ENCODE peak calls at places on chromosomes 11 and 22, in nine cellular contexts. O is fibroblast of lung, R is GM23248, W is HepG2, X is MM.1S, F is astrocyte, I is GM23338, Z is PC-3, P is mammary epithelial cell. J is an unnamed sample.
A peak's percentile ranks its signal among the peaks of the same experiment; 100 is the strongest.

GRCh38 chr11:114821626-114822025 is 143.3 kb downstream of the NXPE2 start:
- DNase-seq in O (no peak), R (peak; percentile 28), W (no peak), X (peak; percentile 54), F (peak; percentile 8), I (peak; percentile 45), Z (peak; percentile 24), P (peak; percentile 12), J (no peak)

GRCh38 chr11:128467610-128468041 is 119.7 kb downstream of the ETS1 start:
- DNase-seq in O (peak; percentile 94), R (peak; percentile 99), W (peak; percentile 74), X (no peak), F (peak; percentile 100), I (no peak), Z (peak; percentile 86), P (peak; percentile 93), J (no peak)

GRCh38 chr11:116990061-116990473 is 108.2 kb downstream of the SIK3 start:
- DNase-seq in O (peak; percentile 90), R (peak; percentile 89), W (peak; percentile 90), X (no peak), F (peak; percentile 96), I (no peak), Z (peak; percentile 64), P (peak; percentile 71), J (no peak)

GRCh38 chr11:72091292-72091691 is 10.6 kb downstream of the LRRC51 start:
- DNase-seq in O (peak; percentile 73), R (peak; percentile 74), W (peak; percentile 68), X (peak; percentile 28), F (peak; percentile 23), I (peak; percentile 94), Z (peak; percentile 80), P (peak; percentile 38), J (peak; percentile 88)

GRCh38 chr11:89182773-89183172 is 5.1 kb downstream of the TYR start:
- DNase-seq in O (peak; percentile 2), R (peak; percentile 64), W (no peak), X (no peak), F (peak; percentile 48), I (no peak), Z (no peak), P (no peak), J (no peak)

GRCh38 chr11:62832346-62833234 is at the start of gene TEX54:
- DNase-seq in O (no peak), R (peak; percentile 77), W (no peak), X (no peak), F (no peak), I (no peak), Z (no peak), P (no peak), J (no peak)

GRCh38 chr22:23218867-23219251 is 38.5 kb downstream of the BCR start:
- DNase-seq in O (peak; percentile 77), R (no peak), W (peak; percentile 59), X (no peak), F (peak; percentile 70), I (peak; percentile 70), Z (no peak), P (no peak), J (peak; percentile 81)

GRCh38 chr11:88552377-88553029 is 215.0 kb upstream of the CTSC start:
- DNase-seq in O (peak; percentile 43), R (peak; percentile 73), W (peak; percentile 39), X (peak; percentile 72), F (no peak), I (peak; percentile 87), Z (peak; percentile 87), P (peak; percentile 55), J (peak; percentile 73)

GRCh38 chr11:102620858-102621561 is 4.1 kb downstream of the MMP20 start:
- DNase-seq in O (peak; percentile 65), R (peak; percentile 24), W (no peak), X (no peak), F (peak; percentile 75), I (no peak), Z (peak; percentile 49), P (no peak), J (no peak)

GRCh38 chr11:1876361-1877063 is 15.2 kb downstream of the PRR33 start:
- DNase-seq in O (peak; percentile 91), R (peak; percentile 57), W (peak; percentile 27), X (no peak), F (no peak), I (peak; percentile 74), Z (peak; percentile 46), P (no peak), J (peak; percentile 65)

GRCh38 chr11:69074786-69075185 is 26.1 kb downstream of the TPCN2 start:
- DNase-seq in O (peak; percentile 33), R (peak; percentile 32), W (no peak), X (no peak), F (peak; percentile 29), I (no peak), Z (no peak), P (peak; percentile 75), J (no peak)

GRCh38 chr11:69078508-69078907 is 29.8 kb downstream of the TPCN2 start:
- DNase-seq in O (no peak), R (no peak), W (no peak), X (no peak), F (no peak), I (no peak), Z (no peak), P (no peak), J (no peak)

GRCh38 chr11:69074375-69074774 is 25.6 kb downstream of the TPCN2 start:
- DNase-seq in O (no peak), R (no peak), W (no peak), X (no peak), F (no peak), I (no peak), Z (no peak), P (no peak), J (no peak)

GRCh38 chr11:69075421-69076128 is 26.8 kb downstream of the TPCN2 start:
- DNase-seq in O (peak; percentile 99), R (peak; percentile 100), W (no peak), X (no peak), F (peak; percentile 100), I (no peak), Z (peak; percentile 81), P (peak; percentile 99), J (no peak)

DNA sequence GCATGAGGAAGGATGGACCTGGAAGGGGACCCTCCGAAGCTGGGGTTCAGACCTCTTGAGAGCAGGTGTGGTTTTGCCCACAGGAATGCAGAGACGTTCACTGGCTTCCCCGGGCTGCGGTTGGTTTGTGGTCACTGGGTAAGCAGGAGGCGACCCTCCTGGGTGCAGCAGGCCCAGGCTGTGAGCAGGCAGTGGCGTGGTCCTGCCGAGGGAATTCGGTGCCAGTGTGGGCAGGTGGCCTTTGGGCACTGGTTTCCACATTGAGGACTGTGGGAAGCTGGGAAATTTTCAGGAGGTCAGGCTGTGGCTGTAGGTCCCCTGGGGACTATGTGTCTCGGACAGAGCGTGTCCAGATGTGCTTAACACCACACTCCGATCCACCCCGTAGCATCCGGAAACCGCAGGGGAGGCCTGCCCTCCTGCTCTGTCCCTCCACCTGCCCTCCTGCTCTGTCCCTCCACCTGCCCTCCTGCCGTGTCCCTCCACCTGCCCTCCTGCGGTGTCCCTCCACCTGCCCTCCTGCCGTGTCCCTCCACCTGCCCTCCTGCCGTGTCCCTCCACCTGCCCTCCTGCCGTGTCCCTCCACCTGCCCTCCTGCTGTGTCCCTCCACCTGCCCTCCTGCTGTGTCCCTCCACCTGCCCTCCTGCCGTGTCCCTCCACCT is 27.5 kb downstream of the TPCN2 start:
- DNase-seq in O (peak; percentile 43), R (no peak), W (no peak), X (no peak), F (peak; percentile 89), I (no peak), Z (peak; percentile 44), P (peak; percentile 61), J (no peak)
- H3K27ac ChIP-seq in O (peak overlapping the region; percentile 86), R (peak overlapping the region; percentile 82), W (no peak overlapping the region), X (no peak overlapping the region), F (peak overlapping the region; percentile 87), I (no peak overlapping the region), Z (peak overlapping the region; percentile 77), P (peak overlapping the region; percentile 90), J (no peak overlapping the region)

GRCh38 chr22:19762315-19763140 is 1.9 kb downstream of the TBX1 start:
- DNase-seq in O (no peak), R (peak; percentile 48), W (no peak), X (no peak), F (no peak), I (peak; percentile 46), Z (no peak), P (no peak), J (no peak)

GRCh38 chr22:19760652-19761002 is at the start of gene TBX1:
- DNase-seq in O (no peak), R (peak; percentile 56), W (no peak), X (no peak), F (no peak), I (no peak), Z (peak; percentile 7), P (no peak), J (no peak)

GRCh38 chr22:19759994-19760651 is 455 bp upstream of the TBX1 start:
- DNase-seq in O (no peak), R (peak; percentile 46), W (no peak), X (no peak), F (no peak), I (peak; percentile 42), Z (peak; percentile 2), P (no peak), J (peak; percentile 36)

GRCh38 chr22:19761500-19762314 is 1.1 kb downstream of the TBX1 start:
- DNase-seq in O (no peak), R (peak; percentile 65), W (peak; percentile 35), X (no peak), F (no peak), I (peak; percentile 53), Z (peak; percentile 43), P (no peak), J (peak; percentile 61)

GRCh38 chr22:19761022-19761499 is 483 bp downstream of the TBX1 start:
- DNase-seq in O (no peak), R (peak; percentile 50), W (no peak), X (no peak), F (no peak), I (peak; percentile 34), Z (no peak), P (no peak), J (peak; percentile 61)
- TF ChIP-seq EZH2 in O (peak; percentile 87), R (no peak), W (no peak), X (no peak), F (peak; percentile 94), I (peak; percentile 1), Z (no peak), P (no peak), J (no peak)

DNA sequence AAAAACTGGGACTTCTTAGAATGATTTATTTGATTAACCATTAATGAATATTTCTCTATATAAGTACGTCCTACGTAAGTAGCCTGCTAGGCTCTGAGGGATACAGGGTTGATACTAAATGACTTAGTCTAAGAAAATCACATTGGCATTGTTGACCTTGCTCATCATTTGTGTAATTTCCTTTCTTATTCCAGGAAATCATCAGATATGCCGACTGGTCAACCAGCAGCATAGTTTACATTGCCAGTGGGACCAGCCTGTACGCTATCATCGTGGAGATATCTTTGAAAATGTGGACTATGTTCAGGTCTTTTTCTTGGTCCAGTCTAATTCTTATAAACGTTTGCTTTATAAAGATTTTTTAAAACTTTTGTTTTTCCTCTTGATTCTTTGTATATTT is 42.5 kb downstream of the TTC17 start:
- DNase-seq in O (no peak), R (no peak), W (no peak), X (no peak), F (no peak), I (no peak), Z (no peak), P (no peak), J (no peak)
- H3K36me3 ChIP-seq in O (peaks cover 13% of the 10 kb centered on the region), R (peaks cover 88% of the 10 kb centered on the region), W (peaks cover 18% of the 10 kb centered on the region), X (peaks cover 13% of the 10 kb centered on the region), F (peaks cover 41% of the 10 kb centered on the region), I (peaks cover 30% of the 10 kb centered on the region), Z (peaks cover 65% of the 10 kb centered on the region), P (peaks cover 29% of the 10 kb centered on the region), J (peaks cover 38% of the 10 kb centered on the region)

DNA sequence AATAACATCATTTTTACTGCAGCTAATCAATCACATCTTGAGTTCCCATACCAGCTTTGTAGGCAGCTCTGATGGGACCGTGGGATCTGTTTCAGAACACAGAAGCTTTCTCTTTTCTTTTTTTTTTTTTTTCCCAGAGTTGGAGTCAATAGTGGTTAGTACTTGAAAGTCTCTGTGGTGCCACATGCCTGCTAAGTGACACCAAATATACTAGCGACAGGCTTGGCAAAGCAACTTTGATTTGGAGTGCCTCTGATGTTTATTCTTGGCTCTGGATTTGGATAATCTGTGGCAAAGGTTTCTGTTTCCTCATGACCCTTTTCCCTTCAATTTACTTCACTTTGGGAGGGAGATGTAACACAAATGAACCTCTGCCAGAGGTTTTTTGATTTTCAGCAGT is 681.4 kb upstream of the TENM4 start:
- DNase-seq in O (peak; percentile 9), R (no peak), W (no peak), X (no peak), F (no peak), I (no peak), Z (no peak), P (no peak), J (no peak)
- H3K27ac ChIP-seq in O (no peak overlapping the region), R (no peak overlapping the region), W (no peak overlapping the region), X (no peak overlapping the region), F (no peak overlapping the region), I (no peak overlapping the region), Z (no peak overlapping the region), P (no peak overlapping the region), J (no peak overlapping the region)

J was measured in neural progenitor cell.